ENCODE peak calls at places on chromosome 19, in eight cellular contexts. B is left lobe of liver; V is omental fat pad; Y is PC-3; P is GM23338; W is upper lobe of left lung; H is heart right ventricle; N is activated naive CD4-positive, alpha-beta T cell treated with anti-CD3 and anti-CD28 coated beads, Interleukin-2, amount 50 U/mL, for 72 hours. G is an unnamed sample.

GRCh38 chr19:48741222-48741999 is 1.0 kb upstream of the RASIP1 start:
- ATAC-seq in Y (no peak), W (peak), B (no peak), H (peak), P (peak), V (peak), N (no peak), G (no peak)

GRCh38 chr19:36128392-36128736 is 11.5 kb upstream of the CAPNS1 start:
- ATAC-seq in Y (no peak), V (peak), H (peak), N (no peak), P (peak), W (no peak), B (peak), G (no peak)

GRCh38 chr19:40663712-40664692 is 26.4 kb downstream of the NUMBL start:
- ATAC-seq in Y (no peak), H (peak), W (peak), V (peak), B (no peak), P (peak), N (peak), G (peak)

GRCh38 chr19:29576761-29577661 is 29.1 kb upstream of the POP4 start:
- ATAC-seq in V (peak), Y (no peak), P (peak), H (no peak), B (no peak), N (peak), W (no peak), G (peak)

GRCh38 chr19:18264428-18264827 is 9.8 kb downstream of the IQCN start:
- ATAC-seq in W (no peak), H (peak), N (no peak), Y (no peak), V (peak), P (no peak), B (no peak), G (no peak)

GRCh38 chr19:47075941-47076340 is 27.5 kb upstream of the TMEM160 start:
- ATAC-seq in V (no peak), B (peak), N (no peak), H (peak), W (no peak), P (no peak), Y (no peak), G (no peak)

GRCh38 chr19:16283103-16283469 is 41.5 kb upstream of the KLF2 start:
- ATAC-seq in Y (no peak), H (peak), W (no peak), V (no peak), N (no peak), B (peak), P (no peak), G (no peak)

GRCh38 chr19:47376589-47377144 is 27.6 kb downstream of the DHX34 start:
- ATAC-seq in P (no peak), N (no peak), Y (no peak), V (no peak), H (no peak), B (peak), W (no peak), G (no peak)

GRCh38 chr19:12774588-12775555 is at the start of gene HOOK2:
- ATAC-seq in W (peak), P (peak), Y (peak), B (peak), N (no peak), H (no peak), V (peak), G (peak)

GRCh38 chr19:18701250-18701608 is 17.7 kb downstream of the CRTC1 start:
- ATAC-seq in V (peak), H (peak), W (no peak), B (no peak), P (peak), Y (peak), N (peak), G (peak)

GRCh38 chr19:15508035-15508710 is at the start of gene CYP4F22:
- ATAC-seq in N (peak), Y (no peak), B (peak), V (no peak), H (no peak), W (no peak), P (peak), G (peak)

GRCh38 chr19:38846097-38846496 is 3.7 kb downstream of the HNRNPL start:
- ATAC-seq in Y (no peak), H (no peak), V (no peak), N (no peak), W (no peak), P (no peak), B (no peak), G (no peak)

GRCh38 chr19:8544168-8544567 is 30.2 kb upstream of the ZNF414 start:
- ATAC-seq in N (no peak), B (no peak), H (no peak), V (no peak), Y (no peak), W (no peak), P (no peak), G (no peak)